ENCODE peak calls at places on chromosomes 4 and X, in nine cellular contexts. One of them, this sample, is unnamed.

GRCh38 chrX:105331244-105331643 is 110.8 kb upstream of the TEX13A start:
- DNase-seq in T follicular helper cell: no peak
- DNase-seq in CD4-positive, alpha-beta memory T cell: no peak
- DNase-seq in H7: no peak
- DNase-seq in NCI-H2171: no peak
- DNase-seq in caudate nucleus: no peak
- DNase-seq in breast epithelium: no peak
- DNase-seq in MCF 10A: peak
- DNase-seq in H9: no peak
- DNase-seq in this sample: no peak

GRCh38 chr4:4838602-4839470 is 20.6 kb upstream of the MSX1 start:
- DNase-seq in caudate nucleus: no peak
- DNase-seq in NCI-H2171: no peak
- DNase-seq in T follicular helper cell: no peak
- DNase-seq in MCF 10A: peak
- DNase-seq in breast epithelium: no peak
- DNase-seq in H9: peak
- DNase-seq in H7: peak
- DNase-seq in CD4-positive, alpha-beta memory T cell: no peak
- DNase-seq in this sample: no peak

GRCh38 chrX:107659286-107659685 is 31.0 kb downstream of the PRPS1 start:
- DNase-seq in H7: no peak
- DNase-seq in CD4-positive, alpha-beta memory T cell: no peak
- DNase-seq in MCF 10A: no peak
- DNase-seq in T follicular helper cell: no peak
- DNase-seq in H9: no peak
- DNase-seq in NCI-H2171: no peak
- DNase-seq in caudate nucleus: no peak
- DNase-seq in breast epithelium: no peak
- DNase-seq in this sample: no peak

GRCh38 chr4:65344278-65344825 is 325.9 kb downstream of the EPHA5 start:
- DNase-seq in MCF 10A: no peak
- DNase-seq in H7: no peak
- DNase-seq in CD4-positive, alpha-beta memory T cell: no peak
- DNase-seq in breast epithelium: no peak
- DNase-seq in NCI-H2171: no peak
- DNase-seq in H9: no peak
- DNase-seq in T follicular helper cell: no peak
- DNase-seq in caudate nucleus: no peak
- DNase-seq in this sample: no peak

GRCh38 chr4:112765317-112765989 is 128.5 kb downstream of the LARP7 start:
- DNase-seq in caudate nucleus: no peak
- DNase-seq in breast epithelium: no peak
- DNase-seq in H7: peak
- DNase-seq in T follicular helper cell: no peak
- DNase-seq in MCF 10A: peak
- DNase-seq in NCI-H2171: no peak
- DNase-seq in H9: no peak
- DNase-seq in CD4-positive, alpha-beta memory T cell: no peak
- DNase-seq in this sample: no peak

GRCh38 chrX:69158166-69159040 is 6.8 kb downstream of the PJA1 start:
- DNase-seq in T follicular helper cell: no peak
- DNase-seq in H9: peak
- DNase-seq in MCF 10A: peak
- DNase-seq in caudate nucleus: no peak
- DNase-seq in NCI-H2171: peak
- DNase-seq in CD4-positive, alpha-beta memory T cell: peak
- DNase-seq in H7: peak
- DNase-seq in breast epithelium: no peak
- DNase-seq in this sample: no peak

GRCh38 chr4:102640669-102641068 is 120.1 kb downstream of the MANBA start:
- DNase-seq in NCI-H2171: no peak
- DNase-seq in H9: no peak
- DNase-seq in CD4-positive, alpha-beta memory T cell: no peak
- DNase-seq in caudate nucleus: no peak
- DNase-seq in T follicular helper cell: no peak
- DNase-seq in breast epithelium: no peak
- DNase-seq in H7: no peak
- DNase-seq in MCF 10A: no peak
- DNase-seq in this sample: no peak

GRCh38 chr4:152072001-152072485 is 311.2 kb upstream of the GATB start:
- DNase-seq in H7: no peak
- DNase-seq in CD4-positive, alpha-beta memory T cell: no peak
- DNase-seq in T follicular helper cell: no peak
- DNase-seq in H9: no peak
- DNase-seq in MCF 10A: no peak
- DNase-seq in caudate nucleus: no peak
- DNase-seq in NCI-H2171: no peak
- DNase-seq in breast epithelium: no peak
- DNase-seq in this sample: no peak

GRCh38 chr4:188439641-188440311 is 300.5 kb downstream of the TRIML1 start:
- DNase-seq in T follicular helper cell: no peak
- DNase-seq in breast epithelium: no peak
- DNase-seq in H9: no peak
- DNase-seq in MCF 10A: peak
- DNase-seq in H7: no peak
- DNase-seq in CD4-positive, alpha-beta memory T cell: no peak
- DNase-seq in NCI-H2171: peak
- DNase-seq in caudate nucleus: no peak
- DNase-seq in this sample: no peak

GRCh38 chr4:79609853-79610252 is 201.8 kb upstream of the GK2 start:
- DNase-seq in MCF 10A: no peak
- DNase-seq in H7: no peak
- DNase-seq in NCI-H2171: no peak
- DNase-seq in caudate nucleus: no peak
- DNase-seq in T follicular helper cell: no peak
- DNase-seq in breast epithelium: no peak
- DNase-seq in CD4-positive, alpha-beta memory T cell: no peak
- DNase-seq in H9: no peak
- DNase-seq in this sample: no peak

GRCh38 chr4:145154573-145154972 is 25.8 kb downstream of the OTUD4 start:
- DNase-seq in H9: no peak
- DNase-seq in CD4-positive, alpha-beta memory T cell: no peak
- DNase-seq in caudate nucleus: no peak
- DNase-seq in T follicular helper cell: no peak
- DNase-seq in NCI-H2171: no peak
- DNase-seq in MCF 10A: peak
- DNase-seq in breast epithelium: no peak
- DNase-seq in H7: peak
- DNase-seq in this sample: no peak

GRCh38 chr4:179112441-179113170 is 1670.4 kb upstream of the AGA start:
- DNase-seq in MCF 10A: peak
- DNase-seq in H9: no peak
- DNase-seq in T follicular helper cell: no peak
- DNase-seq in breast epithelium: no peak
- DNase-seq in caudate nucleus: no peak
- DNase-seq in CD4-positive, alpha-beta memory T cell: no peak
- DNase-seq in NCI-H2171: no peak
- DNase-seq in H7: no peak
- DNase-seq in this sample: no peak

GRCh38 chr4:175435437-175435836 is 376.6 kb downstream of the GPM6A start:
- DNase-seq in NCI-H2171: no peak
- DNase-seq in caudate nucleus: no peak
- DNase-seq in H7: no peak
- DNase-seq in T follicular helper cell: no peak
- DNase-seq in H9: no peak
- DNase-seq in MCF 10A: no peak
- DNase-seq in breast epithelium: no peak
- DNase-seq in CD4-positive, alpha-beta memory T cell: no peak
- DNase-seq in this sample: no peak

GRCh38 chr4:176921256-176921655 is 128.5 kb upstream of the VEGFC start:
- DNase-seq in MCF 10A: no peak
- DNase-seq in H9: no peak
- DNase-seq in H7: no peak
- DNase-seq in T follicular helper cell: no peak
- DNase-seq in NCI-H2171: no peak
- DNase-seq in caudate nucleus: no peak
- DNase-seq in CD4-positive, alpha-beta memory T cell: no peak
- DNase-seq in breast epithelium: no peak
- DNase-seq in this sample: no peak

GRCh38 chr4:151933122-151933827 is 172.5 kb upstream of the GATB start:
- DNase-seq in H9: peak
- DNase-seq in CD4-positive, alpha-beta memory T cell: no peak
- DNase-seq in H7: no peak
- DNase-seq in MCF 10A: no peak
- DNase-seq in caudate nucleus: no peak
- DNase-seq in breast epithelium: no peak
- DNase-seq in NCI-H2171: no peak
- DNase-seq in T follicular helper cell: no peak
- DNase-seq in this sample: no peak

GRCh38 chr4:160353548-160353947 is 1250.7 kb downstream of the RAPGEF2 start:
- DNase-seq in breast epithelium: no peak
- DNase-seq in MCF 10A: no peak
- DNase-seq in NCI-H2171: no peak
- DNase-seq in T follicular helper cell: no peak
- DNase-seq in caudate nucleus: no peak
- DNase-seq in H7: no peak
- DNase-seq in H9: no peak
- DNase-seq in CD4-positive, alpha-beta memory T cell: no peak
- DNase-seq in this sample: no peak

GRCh38 chrX:45508459-45508858 is 307.8 kb upstream of the DIPK2B start:
- DNase-seq in CD4-positive, alpha-beta memory T cell: no peak
- DNase-seq in H7: no peak
- DNase-seq in caudate nucleus: no peak
- DNase-seq in breast epithelium: no peak
- DNase-seq in NCI-H2171: no peak
- DNase-seq in H9: no peak
- DNase-seq in T follicular helper cell: no peak
- DNase-seq in MCF 10A: peak
- DNase-seq in this sample: no peak

GRCh38 chr4:118920247-118920646 is 31.6 kb downstream of the SYNPO2 start:
- DNase-seq in MCF 10A: no peak
- DNase-seq in breast epithelium: no peak
- DNase-seq in H7: no peak
- DNase-seq in T follicular helper cell: no peak
- DNase-seq in CD4-positive, alpha-beta memory T cell: no peak
- DNase-seq in caudate nucleus: no peak
- DNase-seq in NCI-H2171: no peak
- DNase-seq in H9: no peak
- DNase-seq in this sample: no peak

GRCh38 chr4:109967798-109968520 is 55.3 kb downstream of the EGF start:
- DNase-seq in caudate nucleus: no peak
- DNase-seq in H9: no peak
- DNase-seq in breast epithelium: no peak
- DNase-seq in H7: no peak
- DNase-seq in T follicular helper cell: no peak
- DNase-seq in CD4-positive, alpha-beta memory T cell: no peak
- DNase-seq in MCF 10A: peak
- DNase-seq in NCI-H2171: no peak
- DNase-seq in this sample: no peak

GRCh38 chrX:141220342-141221008 is 21.8 kb downstream of the SPANXC start:
- DNase-seq in MCF 10A: peak
- DNase-seq in breast epithelium: no peak
- DNase-seq in H9: no peak
- DNase-seq in T follicular helper cell: no peak
- DNase-seq in CD4-positive, alpha-beta memory T cell: no peak
- DNase-seq in H7: no peak
- DNase-seq in caudate nucleus: no peak
- DNase-seq in NCI-H2171: no peak
- DNase-seq in this sample: no peak

GRCh38 chr4:110193822-110194761 is 4.3 kb downstream of the ELOVL6 start:
- DNase-seq in H9: peak
- DNase-seq in NCI-H2171: no peak
- DNase-seq in breast epithelium: peak
- DNase-seq in H7: peak
- DNase-seq in caudate nucleus: peak
- DNase-seq in CD4-positive, alpha-beta memory T cell: peak
- DNase-seq in T follicular helper cell: peak
- DNase-seq in MCF 10A: peak
- DNase-seq in this sample: peak

GRCh38 chr4:173288296-173288695 is 45.9 kb downstream of the HMGB2 start:
- DNase-seq in CD4-positive, alpha-beta memory T cell: peak
- DNase-seq in H7: peak
- DNase-seq in NCI-H2171: no peak
- DNase-seq in T follicular helper cell: peak
- DNase-seq in caudate nucleus: no peak
- DNase-seq in H9: peak
- DNase-seq in breast epithelium: no peak
- DNase-seq in MCF 10A: peak
- DNase-seq in this sample: peak

GRCh38 chr4:5787311-5787710 is 76.3 kb downstream of the EVC start:
- DNase-seq in NCI-H2171: no peak
- DNase-seq in T follicular helper cell: no peak
- DNase-seq in H9: peak
- DNase-seq in caudate nucleus: no peak
- DNase-seq in MCF 10A: no peak
- DNase-seq in H7: no peak
- DNase-seq in breast epithelium: no peak
- DNase-seq in CD4-positive, alpha-beta memory T cell: no peak
- DNase-seq in this sample: no peak

GRCh38 chrX:77436271-77436670 is 10.9 kb upstream of the FGF16 start:
- DNase-seq in NCI-H2171: no peak
- DNase-seq in H9: no peak
- DNase-seq in breast epithelium: no peak
- DNase-seq in T follicular helper cell: no peak
- DNase-seq in H7: no peak
- DNase-seq in CD4-positive, alpha-beta memory T cell: no peak
- DNase-seq in caudate nucleus: no peak
- DNase-seq in MCF 10A: no peak
- DNase-seq in this sample: no peak

GRCh38 chrX:131741103-131741581 is 197.3 kb downstream of the OR13H1 start:
- DNase-seq in CD4-positive, alpha-beta memory T cell: peak
- DNase-seq in H9: no peak
- DNase-seq in MCF 10A: no peak
- DNase-seq in caudate nucleus: no peak
- DNase-seq in T follicular helper cell: peak
- DNase-seq in NCI-H2171: no peak
- DNase-seq in breast epithelium: no peak
- DNase-seq in H7: no peak
- DNase-seq in this sample: no peak

GRCh38 chr4:16120720-16121119 is 36.9 kb upstream of the PROM1 start:
- DNase-seq in NCI-H2171: no peak
- DNase-seq in breast epithelium: no peak
- DNase-seq in caudate nucleus: no peak
- DNase-seq in H7: peak
- DNase-seq in T follicular helper cell: no peak
- DNase-seq in H9: peak
- DNase-seq in MCF 10A: no peak
- DNase-seq in CD4-positive, alpha-beta memory T cell: no peak
- DNase-seq in this sample: no peak

GRCh38 chrX:73447311-73447794 is 500 bp downstream of the CDX4 start:
- DNase-seq in H7: peak
- DNase-seq in caudate nucleus: no peak
- DNase-seq in H9: peak
- DNase-seq in CD4-positive, alpha-beta memory T cell: no peak
- DNase-seq in breast epithelium: no peak
- DNase-seq in T follicular helper cell: no peak
- DNase-seq in MCF 10A: no peak
- DNase-seq in NCI-H2171: no peak
- DNase-seq in this sample: no peak

GRCh38 chr4:75696551-75696950 is 23.3 kb upstream of the G3BP2 start:
- DNase-seq in breast epithelium: no peak
- DNase-seq in H9: no peak
- DNase-seq in H7: no peak
- DNase-seq in CD4-positive, alpha-beta memory T cell: no peak
- DNase-seq in MCF 10A: no peak
- DNase-seq in caudate nucleus: no peak
- DNase-seq in T follicular helper cell: no peak
- DNase-seq in NCI-H2171: no peak
- DNase-seq in this sample: no peak

GRCh38 chrX:2282490-2283090 is 218.2 kb downstream of the DHRSX start:
- DNase-seq in MCF 10A: no peak
- DNase-seq in caudate nucleus: no peak
- DNase-seq in T follicular helper cell: no peak
- DNase-seq in NCI-H2171: no peak
- DNase-seq in H7: no peak
- DNase-seq in breast epithelium: no peak
- DNase-seq in H9: no peak
- DNase-seq in CD4-positive, alpha-beta memory T cell: no peak
- DNase-seq in this sample: no peak

GRCh38 chr4:41865981-41866798 is 69.0 kb upstream of the TMEM33 start:
- DNase-seq in T follicular helper cell: no peak
- DNase-seq in caudate nucleus: no peak
- DNase-seq in breast epithelium: no peak
- DNase-seq in MCF 10A: no peak
- DNase-seq in H7: peak
- DNase-seq in CD4-positive, alpha-beta memory T cell: no peak
- DNase-seq in H9: peak
- DNase-seq in NCI-H2171: no peak
- DNase-seq in this sample: no peak

GRCh38 chrX:9379697-9380551 is 84.9 kb upstream of the TBL1X start:
- DNase-seq in H9: no peak
- DNase-seq in breast epithelium: no peak
- DNase-seq in MCF 10A: peak
- DNase-seq in caudate nucleus: no peak
- DNase-seq in H7: no peak
- DNase-seq in T follicular helper cell: no peak
- DNase-seq in NCI-H2171: no peak
- DNase-seq in CD4-positive, alpha-beta memory T cell: no peak
- DNase-seq in this sample: no peak